ENCODE peak calls at places on chromosomes 4 and X, in five cellular contexts. S is CD4-positive, alpha-beta T cell; U is heart right ventricle; O is dorsolateral prefrontal cortex; Z is heart left ventricle. I is an unnamed sample.

GRCh38 chrX:136497556-136498048 is at the start of gene HTATSF1:
- DNase-seq in S (no peak), U (no peak), O (peak; percentile 21), Z (no peak), I (peak; percentile 42)

GRCh38 chr4:2832309-2832980 is 11.2 kb upstream of the ADD1 start:
- DNase-seq in S (no peak), U (no peak), O (no peak), Z (peak; percentile 54), I (no peak)

GRCh38 chr4:100889401-100889800 is 371.6 kb upstream of the EMCN start:
- DNase-seq in S (no peak), U (no peak), O (no peak), Z (no peak), I (no peak)

GRCh38 chr4:98260047-98260578 is 1.1 kb upstream of the RAP1GDS1 start:
- DNase-seq in S (peak; percentile 16), U (no peak), O (peak; percentile 46), Z (peak; percentile 78), I (no peak)

GRCh38 chr4:179415016-179415841 is 1973.0 kb upstream of the AGA start:
- DNase-seq in S (no peak), U (no peak), O (no peak), Z (no peak), I (peak; percentile 1)

GRCh38 chr4:159047478-159048165 is 55.3 kb upstream of the RAPGEF2 start:
- DNase-seq in S (no peak), U (no peak), O (no peak), Z (no peak), I (no peak)

GRCh38 chrX:20139966-20140365 is 1.7 kb downstream of the EIF1AX start:
- DNase-seq in S (no peak), U (no peak), O (no peak), Z (no peak), I (no peak)

GRCh38 chr4:53196195-53196641 is 169.6 kb downstream of the SCFD2 start:
- DNase-seq in S (no peak), U (no peak), O (no peak), Z (no peak), I (no peak)

GRCh38 chr4:188819243-188819642 is 680.0 kb downstream of the TRIML1 start:
- DNase-seq in S (no peak), U (no peak), O (no peak), Z (no peak), I (no peak)

GRCh38 chrX:124573458-124573857 is 227.1 kb downstream of the SH2D1A start:
- DNase-seq in S (no peak), U (no peak), O (no peak), Z (no peak), I (no peak)

GRCh38 chr4:26141916-26142638 is 178.7 kb upstream of the RBPJ start:
- DNase-seq in S (no peak), U (peak; percentile 12), O (no peak), Z (no peak), I (no peak)

GRCh38 chr4:102780476-102781144 is 19.8 kb upstream of the MANBA start:
- DNase-seq in S (no peak), U (no peak), O (no peak), Z (no peak), I (no peak)

GRCh38 chr4:102047616-102048015 is 257.1 kb downstream of the BANK1 start:
- DNase-seq in S (no peak), U (no peak), O (no peak), Z (no peak), I (no peak)

GRCh38 chr4:5711479-5712184 is 631 bp downstream of the EVC start:
- DNase-seq in S (no peak), U (no peak), O (no peak), Z (no peak), I (no peak)
- H3K27ac ChIP-seq in S (no peak overlapping the region), U (peak overlapping the region; percentile 39), O (no peak overlapping the region), Z (no peak overlapping the region), I (no peak overlapping the region)

GRCh38 chrX:13086076-13086475 is 41.7 kb upstream of the FAM9C start:
- DNase-seq in S (no peak), U (no peak), O (no peak), Z (no peak), I (no peak)
- H3K27ac ChIP-seq in S (peak overlapping the region; percentile 94), U (no peak overlapping the region), O (no peak overlapping the region), Z (no peak overlapping the region), I (no peak overlapping the region)

GRCh38 chrX:7074135-7074907 is 73.2 kb upstream of the STS start:
- DNase-seq in S (no peak), U (no peak), O (no peak), Z (no peak), I (no peak)
- H3K27ac ChIP-seq in S (no peak overlapping the region), U (no peak overlapping the region), O (no peak overlapping the region), Z (no peak overlapping the region), I (no peak overlapping the region)

DNA sequence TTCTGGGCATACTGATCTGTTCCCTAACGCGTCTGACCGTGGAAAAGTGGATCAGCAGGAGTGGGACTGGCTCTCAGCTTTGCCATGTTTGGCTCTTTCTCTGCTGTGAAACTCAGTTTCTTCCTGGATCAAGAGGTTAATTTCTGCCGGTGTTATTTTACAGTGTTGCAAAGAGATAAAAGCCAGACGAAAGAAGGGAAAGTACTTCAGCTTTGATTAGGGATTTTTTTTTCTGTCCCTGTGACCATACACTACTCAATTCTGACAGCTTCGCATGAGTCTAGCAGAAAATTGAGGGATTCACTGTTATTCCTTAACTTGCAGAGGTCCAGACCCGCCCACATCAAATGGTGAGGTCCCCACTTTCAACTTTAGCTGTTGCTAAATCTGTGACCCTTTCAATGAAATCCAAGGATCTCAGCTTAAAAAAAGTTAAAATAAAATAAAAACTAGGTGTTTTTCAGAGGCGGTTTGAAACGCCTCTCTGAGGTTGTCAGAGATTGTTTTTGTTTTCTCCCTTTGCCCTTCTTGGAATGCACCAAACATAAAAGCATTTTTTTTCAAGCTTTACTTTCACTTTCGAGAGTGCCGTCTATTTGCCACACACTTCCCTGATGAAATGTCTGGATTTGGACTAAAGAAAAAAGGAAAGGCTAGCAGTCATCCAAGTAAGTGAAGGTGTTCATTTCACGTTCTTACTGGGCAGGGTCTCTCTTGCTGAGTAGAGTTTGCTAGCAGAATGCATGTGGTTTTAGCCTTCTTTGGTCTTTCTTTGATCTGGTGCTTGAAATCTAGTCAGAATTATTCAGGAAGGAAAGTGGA is at the start of gene TLR3:
- DNase-seq in S (no peak), U (no peak), O (no peak), Z (no peak), I (no peak)
- H3K27ac ChIP-seq in S (no peak within 1 kb of the TSS), U (peak within 1 kb of the TSS; percentile 61), O (peak within 1 kb of the TSS; percentile 38), Z (peak within 1 kb of the TSS; percentile 59), I (peak within 1 kb of the TSS; percentile 28)

GRCh38 chrX:68995386-68995779 is 166.6 kb downstream of the EFNB1 start:
- DNase-seq in S (no peak), U (no peak), O (no peak), Z (no peak), I (no peak)
- H3K27ac ChIP-seq in S (no peak overlapping the region), U (peak overlapping the region; percentile 77), O (no peak overlapping the region), Z (peak overlapping the region; percentile 68), I (no peak overlapping the region)

GRCh38 chr4:1766336-1767057 is 26.6 kb upstream of the FGFR3 start:
- DNase-seq in S (no peak), U (no peak), O (no peak), Z (no peak), I (no peak)
- H3K27ac ChIP-seq in S (no peak overlapping the region), U (no peak overlapping the region), O (no peak overlapping the region), Z (no peak overlapping the region), I (no peak overlapping the region)

DNA sequence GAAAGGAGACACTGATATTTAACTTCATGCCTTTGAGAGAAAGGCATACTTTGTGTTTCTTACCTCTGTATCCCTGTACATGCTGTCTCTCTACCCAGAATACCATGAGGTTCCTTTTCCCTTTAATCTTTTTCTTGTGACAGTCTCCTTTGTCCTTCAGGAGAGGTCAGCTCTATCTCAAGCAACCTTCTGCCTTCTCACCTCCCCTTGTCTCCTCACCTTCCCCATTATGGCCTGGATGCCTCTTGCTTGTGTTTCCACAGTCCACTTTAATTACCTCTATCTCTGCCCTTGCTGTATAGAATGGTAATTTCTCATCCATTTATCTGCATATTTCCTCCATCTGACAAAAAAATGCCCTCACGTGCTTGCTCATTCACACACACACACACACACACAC is 28.4 kb downstream of the MSN start:
- DNase-seq in S (no peak), U (no peak), O (no peak), Z (no peak), I (no peak)
- H3K27ac ChIP-seq in S (peak overlapping the region; percentile 70), U (peak overlapping the region; percentile 58), O (no peak overlapping the region), Z (peak overlapping the region; percentile 13), I (no peak overlapping the region)

GRCh38 chr4:187603093-187603395 is 392.5 kb upstream of the ZFP42 start:
- DNase-seq in S (no peak), U (no peak), O (no peak), Z (no peak), I (no peak)

GRCh38 chr4:187602339-187603092 is 393.1 kb upstream of the ZFP42 start:
- DNase-seq in S (no peak), U (no peak), O (no peak), Z (no peak), I (no peak)

GRCh38 chr4:187608001-187608421 is 387.6 kb upstream of the ZFP42 start:
- DNase-seq in S (no peak), U (no peak), O (no peak), Z (no peak), I (no peak)

GRCh38 chr4:187604984-187605383 is 390.6 kb upstream of the ZFP42 start:
- DNase-seq in S (no peak), U (no peak), O (no peak), Z (no peak), I (no peak)

GRCh38 chr4:187606581-187606980 is 389.0 kb upstream of the ZFP42 start:
- DNase-seq in S (no peak), U (peak; percentile 11), O (no peak), Z (no peak), I (no peak)
- H3K27ac ChIP-seq in S (no peak overlapping the region), U (no peak overlapping the region), O (no peak overlapping the region), Z (no peak overlapping the region), I (no peak overlapping the region)

GRCh38 chr4:74111576-74111975 is 12.6 kb upstream of the CXCL2 start:
- DNase-seq in S (no peak), U (no peak), O (no peak), Z (no peak), I (no peak)

GRCh38 chr4:74109116-74109791 is 10.3 kb upstream of the CXCL2 start:
- DNase-seq in S (no peak), U (peak; percentile 53), O (no peak), Z (peak; percentile 58), I (no peak)

GRCh38 chr4:74111990-74112389 is 13.0 kb upstream of the CXCL2 start:
- DNase-seq in S (no peak), U (peak; percentile 38), O (no peak), Z (no peak), I (no peak)

GRCh38 chr4:74109894-74110605 is 11.1 kb upstream of the CXCL2 start:
- DNase-seq in S (no peak), U (no peak), O (no peak), Z (no peak), I (no peak)

DNA sequence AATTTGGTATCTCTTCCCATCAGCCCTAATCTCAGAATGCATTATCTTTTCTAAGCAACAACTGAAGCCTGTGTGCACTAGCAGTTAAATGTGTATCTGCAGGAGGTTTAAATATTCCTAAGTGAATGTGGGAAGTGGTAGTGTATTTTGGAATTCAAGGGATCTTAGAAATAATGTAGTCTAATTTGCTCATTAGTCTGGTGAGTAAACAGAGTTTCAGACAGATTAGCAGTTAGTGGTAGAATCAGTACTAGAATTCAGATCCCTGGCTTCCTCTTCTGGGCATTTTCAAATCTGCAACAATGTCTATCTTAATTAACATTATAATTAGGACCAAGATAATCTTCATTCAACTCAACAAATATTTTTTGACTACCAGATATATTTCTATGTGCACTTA is 11.7 kb upstream of the CXCL2 start:
- DNase-seq in S (no peak), U (no peak), O (no peak), Z (no peak), I (no peak)
- H3K27ac ChIP-seq in S (no peak overlapping the region), U (peak overlapping the region; percentile 80), O (no peak overlapping the region), Z (peak overlapping the region; percentile 85), I (no peak overlapping the region)